ENCODE peak calls at places on chromosomes 3 and 15, in eight cellular contexts. B, C, R, Y, K, J, M and L are unnamed samples.

GRCh38 chr15:57743424-57743823 is 36.9 kb downstream of the POLR2M start:
- DNase-seq in M (no peak), B (no peak), R (no peak), Y (no peak), K (no peak), J (no peak), C (no peak), L (no peak)

GRCh38 chr3:43389388-43390254 is 103.3 kb downstream of the SNRK start:
- DNase-seq in K (peak; percentile 23), Y (peak; percentile 62), B (no peak), C (no peak), R (peak; percentile 57), M (no peak), J (peak; percentile 55), L (no peak)

GRCh38 chr3:122298239-122298638 is 26.8 kb upstream of the CSTA start:
- DNase-seq in J (no peak), B (no peak), K (no peak), R (no peak), M (no peak), Y (no peak), C (no peak), L (no peak)

GRCh38 chr3:133928903-133929607 is 33.4 kb upstream of the RAB6B start:
- DNase-seq in M (no peak), R (no peak), C (no peak), Y (no peak), J (no peak), B (no peak), K (no peak), L (no peak)

GRCh38 chr3:125154800-125155269 is 57.7 kb downstream of the SLC12A8 start:
- DNase-seq in J (no peak), M (no peak), K (no peak), Y (no peak), B (no peak), C (no peak), R (no peak), L (no peak)

GRCh38 chr3:53156368-53156834 is 4.6 kb upstream of the PRKCD start:
- DNase-seq in J (peak; percentile 48), C (no peak), Y (peak; percentile 42), K (no peak), B (no peak), M (no peak), R (no peak), L (peak; percentile 85)

GRCh38 chr3:156535162-156535627 is 19.7 kb downstream of the SSR3 start:
- DNase-seq in Y (peak; percentile 59), R (peak; percentile 29), B (peak; percentile 70), K (peak; percentile 99), C (peak; percentile 52), M (no peak), J (peak; percentile 62), L (no peak)

GRCh38 chr3:98188553-98188952 is 22.1 kb downstream of the OR5H15 start:
- DNase-seq in J (no peak), K (no peak), Y (no peak), M (no peak), B (no peak), R (no peak), C (no peak), L (no peak)

GRCh38 chr3:141795311-141795710 is 32.1 kb downstream of the GRK7 start:
- DNase-seq in Y (no peak), B (no peak), C (no peak), K (no peak), R (no peak), J (no peak), M (no peak), L (no peak)

GRCh38 chr3:161781381-161781780 is 284.8 kb downstream of the OTOL1 start:
- DNase-seq in R (no peak), B (no peak), K (no peak), M (no peak), J (no peak), Y (no peak), C (no peak), L (no peak)

GRCh38 chr15:82159922-82160321 is 102.6 kb downstream of the EFL1 start:
- DNase-seq in J (no peak), C (no peak), K (peak; percentile 77), B (no peak), R (no peak), M (no peak), Y (no peak), L (no peak)

DNA sequence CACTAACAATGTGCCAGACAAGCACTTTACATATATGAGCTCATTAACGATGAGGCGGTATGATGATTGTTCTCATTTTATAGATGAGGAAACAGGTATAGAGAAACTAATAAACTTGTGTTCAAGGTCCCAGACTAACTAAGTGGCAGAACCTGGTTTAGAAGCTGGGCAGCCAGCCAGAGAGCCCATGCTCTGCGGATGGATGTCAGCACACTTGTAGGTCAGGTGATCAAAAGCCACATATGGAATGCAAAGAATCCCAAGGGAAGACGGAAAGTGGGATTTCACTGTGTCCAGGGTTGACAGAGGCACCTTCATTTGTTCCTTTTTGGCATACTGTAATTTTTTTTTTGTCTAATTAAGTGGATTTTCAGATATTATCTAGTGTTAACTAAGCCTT is 103.7 kb downstream of the EFL1 start:
- DNase-seq in R (no peak), J (no peak), B (no peak), K (no peak), Y (no peak), C (peak; percentile 28), M (no peak), L (no peak)
- H3K36me3 ChIP-seq in R (peaks cover 63% of the 10 kb centered on the region), J (no peaks in the 10 kb centered on the region), B (peaks cover 9% of the 10 kb centered on the region), K (no peaks in the 10 kb centered on the region), Y (peaks cover 9% of the 10 kb centered on the region), C (peaks cover 53% of the 10 kb centered on the region), M (no peaks in the 10 kb centered on the region), L (peaks cover 23% of the 10 kb centered on the region)

GRCh38 chr15:43881944-43882343 is 55.1 kb downstream of the WDR76 start:
- DNase-seq in C (no peak), B (peak; percentile 6), J (no peak), K (no peak), M (no peak), R (no peak), Y (peak; percentile 24), L (no peak)
- TF ChIP-seq CTCF in C (peak; percentile 57), B (no peak), J (peak; percentile 29), K (peak; percentile 63), M (no peak), R (no peak), Y (peak; percentile 42), L (peak; percentile 29)

GRCh38 chr15:66722757-66723540 is 20.9 kb downstream of the SMAD6 start:
- DNase-seq in M (no peak), C (no peak), Y (no peak), B (no peak), R (no peak), K (no peak), J (no peak), L (peak; percentile 51)
- H3K36me3 ChIP-seq in M (no peaks in the 10 kb centered on the region), C (peaks cover 3% of the 10 kb centered on the region), Y (no peaks in the 10 kb centered on the region), B (no peaks in the 10 kb centered on the region), R (peaks cover 5% of the 10 kb centered on the region), K (no peaks in the 10 kb centered on the region), J (no peaks in the 10 kb centered on the region), L (no peaks in the 10 kb centered on the region)

GRCh38 chr3:151067158-151067557 is 18.3 kb upstream of the MED12L start:
- DNase-seq in Y (no peak), K (no peak), B (no peak), M (no peak), R (no peak), J (no peak), C (no peak), L (no peak)
- TF ChIP-seq CTCF in Y (no peak), K (no peak), B (peak; percentile 57), M (no peak), R (no peak), J (no peak), C (no peak), L (no peak)

GRCh38 chr15:75637245-75638009 is 2.6 kb downstream of the IMP3 start:
- DNase-seq in K (no peak), R (no peak), C (no peak), J (no peak), Y (no peak), B (no peak), M (no peak), L (no peak)
- H3K36me3 ChIP-seq in K (no peaks in the 10 kb centered on the region), R (peaks cover 10% of the 10 kb centered on the region), C (no peaks in the 10 kb centered on the region), J (no peaks in the 10 kb centered on the region), Y (no peaks in the 10 kb centered on the region), B (no peaks in the 10 kb centered on the region), M (no peaks in the 10 kb centered on the region), L (peaks cover 7% of the 10 kb centered on the region)

GRCh38 chr15:66078929-66079275 is 174.6 kb downstream of the MEGF11 start:
- DNase-seq in Y (no peak), J (no peak), R (no peak), K (no peak), B (no peak), M (no peak), C (no peak), L (no peak)

GRCh38 chr15:66077320-66077663 is 176.3 kb downstream of the MEGF11 start:
- DNase-seq in C (no peak), B (no peak), M (no peak), R (no peak), J (no peak), K (no peak), Y (no peak), L (no peak)

GRCh38 chr15:66076591-66077319 is 176.8 kb downstream of the MEGF11 start:
- DNase-seq in M (no peak), B (no peak), Y (no peak), K (no peak), C (no peak), J (no peak), R (no peak), L (no peak)

GRCh38 chr15:66075947-66076346 is 177.6 kb downstream of the MEGF11 start:
- DNase-seq in R (no peak), C (no peak), K (no peak), M (no peak), Y (no peak), J (no peak), B (no peak), L (no peak)

DNA sequence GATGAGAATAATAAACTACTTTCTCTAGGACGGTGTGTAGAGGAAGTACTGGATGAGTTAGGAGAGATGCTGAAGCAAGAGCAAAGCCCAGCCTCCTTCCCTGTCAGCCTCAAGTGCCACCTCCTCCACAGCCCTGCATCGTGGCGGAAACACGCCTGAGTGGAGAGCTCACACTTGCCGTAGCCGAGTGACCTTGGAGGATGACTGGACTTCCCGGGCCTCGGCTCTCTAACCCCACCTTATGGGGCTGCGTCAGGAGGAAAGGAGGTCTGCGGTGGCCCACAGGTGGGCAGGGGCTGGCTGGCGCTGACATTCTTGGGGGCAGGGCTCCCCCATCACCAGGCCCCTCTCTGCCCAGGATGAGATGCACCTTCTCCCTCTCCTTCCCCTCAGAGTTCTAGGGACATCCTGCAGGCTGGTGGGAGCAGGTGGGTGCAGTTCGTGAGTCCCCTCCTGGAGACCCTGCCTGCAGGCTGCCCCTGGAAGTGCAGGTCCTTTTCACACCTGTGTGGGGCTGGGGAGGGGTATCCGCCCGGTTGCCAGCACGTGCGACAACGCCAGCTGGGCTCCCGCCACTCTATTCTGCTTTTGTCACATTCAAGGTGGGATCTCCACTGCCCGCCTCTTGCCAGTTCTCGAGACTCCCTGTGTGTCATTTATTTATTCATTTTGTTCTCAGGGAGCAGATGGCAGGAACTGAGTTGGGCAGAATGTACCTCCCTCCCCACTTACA is 175.2 kb downstream of the MEGF11 start:
- DNase-seq in C (no peak), J (no peak), R (no peak), M (no peak), Y (no peak), K (no peak), B (no peak), L (no peak)
- TF ChIP-seq CTCF in C (no peak), J (no peak), R (no peak), M (no peak), Y (no peak), K (no peak), B (no peak), L (no peak)